ENCODE peak calls at places on chromosomes 6 and 20, in five cellular contexts. Y is CD8-positive, alpha-beta T cell; U is uterus; W is transverse colon; D is effector memory CD4-positive, alpha-beta T cell. I is an unnamed sample.

GRCh38 chr6:101851911-101852310 is 458.4 kb downstream of the GRIK2 start:
- DNase-seq in Y (no peak), D (no peak), W (no peak), U (no peak), I (no peak)

GRCh38 chr20:36303831-36304230 is 2.3 kb upstream of the DLGAP4 start:
- DNase-seq in D (no peak), Y (no peak), U (no peak), W (no peak), I (no peak)

GRCh38 chr6:122947355-122947754 is 48.7 kb upstream of the CLVS2 start:
- DNase-seq in U (no peak), Y (no peak), W (no peak), D (no peak), I (peak; percentile 23)

GRCh38 chr6:164150221-164150620 is 735.7 kb downstream of the QKI start:
- DNase-seq in W (no peak), D (no peak), U (no peak), Y (no peak), I (no peak)

GRCh38 chr20:63191400-63191799 is 24.5 kb downstream of the YTHDF1 start:
- DNase-seq in W (peak; percentile 91), Y (no peak), D (no peak), U (no peak), I (no peak)

GRCh38 chr6:158290040-158290439 is 22.2 kb upstream of the TULP4 start:
- DNase-seq in D (no peak), W (no peak), Y (no peak), U (no peak), I (no peak)

GRCh38 chr20:45467861-45468260 is 1.7 kb upstream of the WFDC2 start:
- DNase-seq in W (peak; percentile 21), U (no peak), D (no peak), Y (no peak), I (no peak)

GRCh38 chr6:130293800-130294199 is 71.0 kb upstream of the SAMD3 start:
- DNase-seq in Y (no peak), U (no peak), D (no peak), W (peak; percentile 9), I (peak; percentile 51)

GRCh38 chr20:44454301-44454963 is 21.2 kb upstream of the TTPAL start:
- DNase-seq in D (no peak), Y (no peak), U (no peak), W (no peak), I (no peak)

GRCh38 chr20:64232794-64233193 is 22.8 kb upstream of the PCMTD2 start:
- DNase-seq in Y (no peak), D (no peak), U (no peak), W (no peak), I (peak; percentile 71)

GRCh38 chr20:49687595-49688567 is 25.8 kb downstream of the B4GALT5 start:
- DNase-seq in D (no peak), U (no peak), Y (no peak), W (no peak), I (no peak)

GRCh38 chr20:47682916-47683315 is 102.4 kb downstream of the SULF2 start:
- DNase-seq in U (no peak), W (no peak), Y (no peak), D (no peak), I (no peak)

GRCh38 chr20:58054744-58055373 is 173.6 kb downstream of the ANKRD60 start:
- DNase-seq in U (peak; percentile 86), W (peak; percentile 14), Y (no peak), D (no peak), I (peak; percentile 46)

GRCh38 chr6:125154184-125155135 is 887 bp downstream of the TPD52L1 start:
- DNase-seq in Y (no peak), W (peak; percentile 45), U (peak; percentile 26), D (no peak), I (peak; percentile 51)

GRCh38 chr20:48748556-48748955 is 79.2 kb downstream of the PREX1 start:
- DNase-seq in U (no peak), W (no peak), Y (no peak), D (no peak), I (no peak)

GRCh38 chr20:39326050-39326449 is 363.9 kb downstream of the DHX35 start:
- DNase-seq in Y (no peak), D (no peak), W (no peak), U (no peak), I (no peak)

GRCh38 chr20:43746344-43747137 is 19.7 kb upstream of the GTSF1L start:
- DNase-seq in U (no peak), D (no peak), Y (no peak), W (no peak), I (no peak)

GRCh38 chr6:152301021-152301805 is 335.9 kb downstream of the SYNE1 start:
- DNase-seq in Y (no peak), D (no peak), W (no peak), U (no peak), I (no peak)

GRCh38 chr6:17904491-17905120 is 82.8 kb downstream of the KIF13A start:
- DNase-seq in Y (no peak), W (no peak), D (no peak), U (no peak), I (no peak)

GRCh38 chr6:124482071-124482491 is 480.2 kb upstream of the RNF217 start:
- DNase-seq in U (no peak), Y (no peak), D (no peak), W (no peak), I (no peak)

GRCh38 chr6:157661652-157662051 is 161.4 kb upstream of the SNX9 start:
- DNase-seq in U (no peak), W (no peak), Y (no peak), D (no peak), I (no peak)

GRCh38 chr20:35952480-35953410 is 1.6 kb downstream of the SCAND1 start:
- DNase-seq in Y (no peak), W (no peak), D (no peak), U (no peak), I (no peak)

GRCh38 chr6:163415176-163415619 is 680 bp downstream of the QKI start:
- DNase-seq in W (no peak), U (peak; percentile 41), Y (peak; percentile 11), D (no peak), I (no peak)

GRCh38 chr20:18943542-18943941 is 130.0 kb downstream of the SCP2D1 start:
- DNase-seq in Y (no peak), D (no peak), W (no peak), U (no peak), I (no peak)

GRCh38 chr6:1317302-1317815 is 5.5 kb downstream of the FOXQ1 start:
- DNase-seq in D (no peak), U (no peak), Y (no peak), W (no peak), I (no peak)

GRCh38 chr6:46011241-46012085 is 4.2 kb downstream of the CLIC5 start:
- DNase-seq in Y (peak; percentile 52), D (peak; percentile 48), U (no peak), W (peak; percentile 69), I (no peak)

GRCh38 chr20:2604506-2604835 is 48.0 kb upstream of the NOP56 start:
- DNase-seq in Y (no peak), D (no peak), U (no peak), W (no peak), I (no peak)

GRCh38 chr6:169800668-169801395 is 49.4 kb downstream of the ERMARD start:
- DNase-seq in W (peak; percentile 30), Y (no peak), D (no peak), U (no peak), I (peak; percentile 3)

GRCh38 chr20:18983796-18984195 is 170.2 kb downstream of the SCP2D1 start:
- DNase-seq in U (no peak), W (no peak), D (no peak), Y (no peak), I (no peak)

GRCh38 chr6:143549630-143550268 is 38.2 kb upstream of the FUCA2 start:
- DNase-seq in U (no peak), Y (no peak), W (no peak), D (peak; percentile 28), I (no peak)

GRCh38 chr6:90284745-90285481 is 11.7 kb downstream of the BACH2 start:
- DNase-seq in D (no peak), U (no peak), W (no peak), Y (no peak), I (no peak)

GRCh38 chr20:9332783-9333482 is 181.5 kb upstream of the LAMP5 start:
- DNase-seq in W (peak; percentile 42), D (no peak), U (no peak), Y (no peak), I (no peak)

GRCh38 chr6:5175195-5175594 is 85.6 kb downstream of the LYRM4 start:
- DNase-seq in Y (no peak), U (no peak), D (no peak), W (no peak), I (peak; percentile 28)

GRCh38 chr6:84774174-84775158 is 10.1 kb upstream of the TBX18 start:
- DNase-seq in Y (no peak), U (no peak), W (no peak), D (no peak), I (peak; percentile 69)

GRCh38 chr20:54014301-54014914 is 56.0 kb downstream of the BCAS1 start:
- DNase-seq in U (no peak), Y (no peak), D (no peak), W (no peak), I (no peak)

DNA sequence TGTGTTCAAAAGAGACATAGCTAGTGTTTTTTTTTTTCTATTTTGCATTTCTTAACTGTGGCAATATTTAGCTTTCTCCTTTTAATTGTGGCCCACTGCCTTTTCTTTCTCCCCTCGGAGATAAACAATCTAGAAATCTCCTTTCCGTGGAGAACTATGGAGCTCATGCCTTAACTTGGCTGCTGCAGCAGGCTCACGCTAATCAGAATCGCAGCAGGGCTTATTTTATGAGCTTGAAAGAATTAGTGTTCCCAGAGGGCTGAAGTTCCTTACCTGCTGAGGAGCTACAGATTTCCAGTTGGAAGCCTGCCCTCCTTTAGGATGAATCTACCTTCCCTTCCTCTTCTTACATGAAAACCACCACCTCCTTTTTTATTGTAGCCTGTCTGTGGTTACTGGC is 35.6 kb downstream of the CTNNBL1 start:
- DNase-seq in U (no peak), Y (no peak), W (no peak), D (no peak), I (no peak)
- H3K4me1 ChIP-seq in U (no peaks in the 10 kb centered on the region), Y (no peaks in the 10 kb centered on the region), W (peaks cover 12% of the 10 kb centered on the region), D (no peaks in the 10 kb centered on the region), I (no peaks in the 10 kb centered on the region)

GRCh38 chr6:3455490-3456394 is 1.1 kb downstream of the SLC22A23 start:
- DNase-seq in W (peak; percentile 51), D (no peak), Y (no peak), U (peak; percentile 21), I (no peak)

GRCh38 chr6:3455121-3455489 is 1.7 kb downstream of the SLC22A23 start:
- DNase-seq in W (peak; percentile 55), U (no peak), D (peak; percentile 28), Y (no peak), I (no peak)

GRCh38 chr6:3456794-3457709 is at the start of gene SLC22A23:
- DNase-seq in U (peak; percentile 65), Y (peak; percentile 73), D (peak; percentile 63), W (peak; percentile 85), I (peak; percentile 58)

GRCh38 chr6:3457710-3458605 is 1.1 kb upstream of the SLC22A23 start:
- DNase-seq in Y (no peak), W (peak; percentile 71), D (no peak), U (peak; percentile 22), I (peak; percentile 28)

GRCh38 chr6:3456395-3456767 is 469 bp downstream of the SLC22A23 start:
- DNase-seq in Y (no peak), U (no peak), D (no peak), W (no peak), I (no peak)
- H3K4me3 ChIP-seq in Y (peak overlapping the region; percentile 41), U (peak overlapping the region; percentile 51), D (peak overlapping the region; percentile 68), W (peak overlapping the region; percentile 83), I (peak overlapping the region; percentile 50)

GRCh38 chr6:106381871-106382270 is 21.4 kb downstream of the CRYBG1 start:
- DNase-seq in U (no peak), Y (no peak), D (no peak), W (peak; percentile 21), I (no peak)
- H3K4me1 ChIP-seq in U (no peaks in the 10 kb centered on the region), Y (no peaks in the 10 kb centered on the region), D (no peaks in the 10 kb centered on the region), W (no peaks in the 10 kb centered on the region), I (no peaks in the 10 kb centered on the region)

GRCh38 chr6:20025681-20026080 is 186.6 kb downstream of the MBOAT1 start:
- DNase-seq in U (no peak), D (no peak), Y (no peak), W (no peak), I (no peak)
- H3K4me3 ChIP-seq in U (no peak overlapping the region), D (no peak overlapping the region), Y (no peak overlapping the region), W (no peak overlapping the region), I (no peak overlapping the region)